ENCODE peak calls at places on chromosomes 6 and 20, in seven cellular contexts. One of them, this sample, is unnamed.

GRCh38 chr20:62080249-62080993 is 14.7 kb upstream of the TAF4 start:
- DNase-seq in endothelial cell: no peak
- DNase-seq in body of pancreas: no peak
- DNase-seq in colonic mucosa: no peak
- DNase-seq in A549: no peak
- DNase-seq in GM13976: no peak
- DNase-seq in RWPE1: no peak
- DNase-seq in this sample: no peak

GRCh38 chr6:21451546-21452013 is 142.0 kb upstream of the SOX4 start:
- DNase-seq in A549: no peak
- DNase-seq in body of pancreas: no peak
- DNase-seq in GM13976: no peak
- DNase-seq in RWPE1: no peak
- DNase-seq in colonic mucosa: no peak
- DNase-seq in endothelial cell: no peak
- DNase-seq in this sample: no peak

GRCh38 chr6:40585218-40585617 is 1.9 kb downstream of the LRFN2 start:
- DNase-seq in A549: no peak
- DNase-seq in body of pancreas: no peak
- DNase-seq in GM13976: no peak
- DNase-seq in RWPE1: no peak
- DNase-seq in colonic mucosa: no peak
- DNase-seq in endothelial cell: no peak
- DNase-seq in this sample: no peak

GRCh38 chr6:14545496-14545895 is 427.9 kb downstream of the CD83 start:
- DNase-seq in RWPE1: no peak
- DNase-seq in colonic mucosa: no peak
- DNase-seq in endothelial cell: no peak
- DNase-seq in A549: no peak
- DNase-seq in body of pancreas: no peak
- DNase-seq in GM13976: no peak
- DNase-seq in this sample: no peak

GRCh38 chr6:140052757-140053729 is 678.6 kb upstream of the CITED2 start:
- DNase-seq in body of pancreas: no peak
- DNase-seq in GM13976: peak
- DNase-seq in colonic mucosa: no peak
- DNase-seq in endothelial cell: peak
- DNase-seq in A549: peak
- DNase-seq in RWPE1: no peak
- DNase-seq in this sample: no peak

GRCh38 chr20:49893242-49894072 is 21.9 kb downstream of the SPATA2 start:
- DNase-seq in A549: no peak
- DNase-seq in colonic mucosa: no peak
- DNase-seq in RWPE1: no peak
- DNase-seq in body of pancreas: no peak
- DNase-seq in GM13976: no peak
- DNase-seq in endothelial cell: no peak
- DNase-seq in this sample: peak

GRCh38 chr6:51472745-51473483 is 614.5 kb downstream of the PKHD1 start:
- DNase-seq in body of pancreas: no peak
- DNase-seq in endothelial cell: no peak
- DNase-seq in colonic mucosa: peak
- DNase-seq in A549: no peak
- DNase-seq in GM13976: no peak
- DNase-seq in RWPE1: peak
- DNase-seq in this sample: no peak

GRCh38 chr6:36985384-36985962 is 523 bp downstream of the MTCH1 start:
- DNase-seq in body of pancreas: peak
- DNase-seq in endothelial cell: no peak
- DNase-seq in GM13976: no peak
- DNase-seq in A549: no peak
- DNase-seq in RWPE1: no peak
- DNase-seq in colonic mucosa: peak
- DNase-seq in this sample: peak

GRCh38 chr6:30782425-30783014 is 38.2 kb upstream of the IER3 start:
- DNase-seq in GM13976: no peak
- DNase-seq in A549: peak
- DNase-seq in RWPE1: peak
- DNase-seq in colonic mucosa: no peak
- DNase-seq in body of pancreas: no peak
- DNase-seq in endothelial cell: no peak
- DNase-seq in this sample: no peak

GRCh38 chr20:51394706-51395105 is 147.8 kb downstream of the NFATC2 start:
- DNase-seq in body of pancreas: no peak
- DNase-seq in A549: no peak
- DNase-seq in RWPE1: no peak
- DNase-seq in endothelial cell: no peak
- DNase-seq in GM13976: no peak
- DNase-seq in colonic mucosa: no peak
- DNase-seq in this sample: no peak

GRCh38 chr6:121106962-121107361 is 227.3 kb downstream of the TBC1D32 start:
- DNase-seq in RWPE1: no peak
- DNase-seq in A549: no peak
- DNase-seq in body of pancreas: no peak
- DNase-seq in GM13976: no peak
- DNase-seq in endothelial cell: no peak
- DNase-seq in colonic mucosa: no peak
- DNase-seq in this sample: no peak

GRCh38 chr6:38640216-38640909 is 634 bp upstream of the BTBD9 start:
- DNase-seq in RWPE1: no peak
- DNase-seq in endothelial cell: no peak
- DNase-seq in A549: no peak
- DNase-seq in colonic mucosa: no peak
- DNase-seq in body of pancreas: peak
- DNase-seq in GM13976: no peak
- DNase-seq in this sample: no peak

GRCh38 chr6:100258752-100259151 is 206.0 kb downstream of the SIM1 start:
- DNase-seq in endothelial cell: no peak
- DNase-seq in RWPE1: no peak
- DNase-seq in A549: no peak
- DNase-seq in GM13976: no peak
- DNase-seq in body of pancreas: no peak
- DNase-seq in colonic mucosa: no peak
- DNase-seq in this sample: no peak

GRCh38 chr6:13992417-13993055 is 67.8 kb downstream of the RNF182 start:
- DNase-seq in RWPE1: peak
- DNase-seq in colonic mucosa: no peak
- DNase-seq in A549: peak
- DNase-seq in GM13976: no peak
- DNase-seq in body of pancreas: no peak
- DNase-seq in endothelial cell: no peak
- DNase-seq in this sample: no peak

GRCh38 chr20:58569211-58570125 is 54.3 kb upstream of the APCDD1L start:
- DNase-seq in colonic mucosa: no peak
- DNase-seq in A549: no peak
- DNase-seq in endothelial cell: no peak
- DNase-seq in body of pancreas: no peak
- DNase-seq in RWPE1: no peak
- DNase-seq in GM13976: no peak
- DNase-seq in this sample: no peak

GRCh38 chr6:137136065-137136464 is 37.4 kb downstream of the IL22RA2 start:
- DNase-seq in RWPE1: no peak
- DNase-seq in GM13976: no peak
- DNase-seq in body of pancreas: no peak
- DNase-seq in endothelial cell: no peak
- DNase-seq in A549: no peak
- DNase-seq in colonic mucosa: no peak
- DNase-seq in this sample: no peak

GRCh38 chr20:3316131-3316530 is 77.1 kb upstream of the SLC4A11 start:
- DNase-seq in GM13976: no peak
- DNase-seq in RWPE1: no peak
- DNase-seq in body of pancreas: no peak
- DNase-seq in A549: no peak
- DNase-seq in endothelial cell: no peak
- DNase-seq in colonic mucosa: peak
- DNase-seq in this sample: no peak

GRCh38 chr6:81682238-81682795 is 70.2 kb downstream of the TENT5A start:
- DNase-seq in endothelial cell: no peak
- DNase-seq in body of pancreas: no peak
- DNase-seq in colonic mucosa: no peak
- DNase-seq in A549: no peak
- DNase-seq in GM13976: no peak
- DNase-seq in RWPE1: no peak
- DNase-seq in this sample: no peak

GRCh38 chr20:34904202-34904621 is 27.8 kb downstream of the ACSS2 start:
- DNase-seq in body of pancreas: no peak
- DNase-seq in RWPE1: no peak
- DNase-seq in GM13976: peak
- DNase-seq in A549: no peak
- DNase-seq in colonic mucosa: no peak
- DNase-seq in endothelial cell: no peak
- DNase-seq in this sample: no peak

GRCh38 chr6:87929843-87930288 is 117.8 kb upstream of the SPACA1 start:
- DNase-seq in GM13976: peak
- DNase-seq in endothelial cell: peak
- DNase-seq in RWPE1: peak
- DNase-seq in colonic mucosa: peak
- DNase-seq in A549: peak
- DNase-seq in body of pancreas: peak
- DNase-seq in this sample: peak

GRCh38 chr6:137801352-137802088 is 65.5 kb upstream of the TNFAIP3 start:
- DNase-seq in endothelial cell: no peak
- DNase-seq in GM13976: no peak
- DNase-seq in colonic mucosa: no peak
- DNase-seq in RWPE1: no peak
- DNase-seq in body of pancreas: no peak
- DNase-seq in A549: no peak
- DNase-seq in this sample: no peak

GRCh38 chr6:122930252-122931180 is 65.5 kb upstream of the CLVS2 start:
- DNase-seq in GM13976: no peak
- DNase-seq in A549: no peak
- DNase-seq in endothelial cell: no peak
- DNase-seq in body of pancreas: no peak
- DNase-seq in RWPE1: no peak
- DNase-seq in colonic mucosa: no peak
- DNase-seq in this sample: no peak

GRCh38 chr20:53869466-53870258 is 200.7 kb downstream of the BCAS1 start:
- DNase-seq in body of pancreas: peak
- DNase-seq in endothelial cell: peak
- DNase-seq in colonic mucosa: peak
- DNase-seq in A549: peak
- DNase-seq in GM13976: peak
- DNase-seq in RWPE1: peak
- DNase-seq in this sample: peak
- TF ChIP-seq CTCF in body of pancreas: peak
- TF ChIP-seq CTCF in endothelial cell: peak
- TF ChIP-seq CTCF in colonic mucosa: peak
- TF ChIP-seq CTCF in A549: peak
- TF ChIP-seq CTCF in GM13976: peak
- TF ChIP-seq CTCF in RWPE1: peak
- TF ChIP-seq CTCF in this sample: peak

GRCh38 chr6:72084992-72085569 is 198.7 kb downstream of the RIMS1 start:
- DNase-seq in GM13976: peak
- DNase-seq in endothelial cell: no peak
- DNase-seq in colonic mucosa: no peak
- DNase-seq in body of pancreas: no peak
- DNase-seq in A549: no peak
- DNase-seq in RWPE1: no peak
- DNase-seq in this sample: no peak
- TF ChIP-seq CTCF in GM13976: peak
- TF ChIP-seq CTCF in endothelial cell: peak
- TF ChIP-seq CTCF in colonic mucosa: no peak
- TF ChIP-seq CTCF in body of pancreas: peak
- TF ChIP-seq CTCF in A549: peak
- TF ChIP-seq CTCF in RWPE1: peak
- TF ChIP-seq CTCF in this sample: peak

DNA sequence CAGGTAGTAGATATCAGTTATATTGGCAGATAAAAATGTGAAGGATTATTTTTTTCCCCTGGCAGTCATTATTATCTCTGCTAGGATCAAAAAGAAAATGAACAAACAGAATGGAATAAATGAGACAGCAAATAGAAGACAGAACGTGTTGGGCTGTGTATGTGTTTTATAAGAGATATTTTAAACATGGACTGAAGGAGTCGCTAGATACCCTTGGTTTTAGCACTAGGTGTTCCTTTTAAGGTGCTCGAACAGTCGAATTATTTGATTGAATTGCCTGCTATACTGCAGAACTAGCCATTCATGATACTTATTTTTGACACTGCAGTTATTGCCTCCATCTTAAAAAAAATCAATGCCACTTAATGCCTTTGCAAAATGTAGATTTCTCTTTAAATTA is 3.7 kb downstream of the GRIK2 start:
- DNase-seq in body of pancreas: no peak
- DNase-seq in endothelial cell: no peak
- DNase-seq in colonic mucosa: no peak
- DNase-seq in A549: peak
- DNase-seq in RWPE1: no peak
- DNase-seq in GM13976: no peak
- DNase-seq in this sample: no peak
- TF ChIP-seq CTCF in body of pancreas: no peak
- TF ChIP-seq CTCF in endothelial cell: no peak
- TF ChIP-seq CTCF in colonic mucosa: no peak
- TF ChIP-seq CTCF in A549: peak
- TF ChIP-seq CTCF in RWPE1: no peak
- TF ChIP-seq CTCF in GM13976: no peak
- TF ChIP-seq CTCF in this sample: no peak

DNA sequence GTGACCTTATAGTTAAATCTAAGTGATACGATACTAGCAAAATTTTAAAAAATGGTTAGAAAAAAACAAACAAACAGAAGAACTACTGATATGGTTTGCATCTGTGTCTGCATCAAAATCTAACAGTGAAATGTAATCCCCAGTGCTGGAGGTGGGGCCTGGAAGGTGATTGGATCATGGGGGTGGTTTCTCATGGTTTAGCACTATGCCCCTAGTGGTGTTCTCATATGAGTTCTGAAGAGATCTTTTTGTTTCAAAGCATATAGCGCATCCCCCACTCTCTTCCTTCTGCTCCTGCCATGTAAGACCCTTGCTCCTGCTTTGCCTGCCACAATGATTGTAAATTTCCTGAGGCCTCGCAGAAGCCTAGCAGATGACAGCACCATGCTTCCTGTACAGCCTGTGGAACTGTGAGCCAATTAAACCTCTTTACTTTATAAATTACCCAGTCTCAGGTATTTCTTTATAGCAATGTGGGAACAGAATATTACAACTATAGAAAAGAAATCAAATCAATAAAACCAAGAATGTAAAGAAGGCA is 5.4 kb downstream of the FBXL4 start:
- DNase-seq in colonic mucosa: no peak
- DNase-seq in endothelial cell: no peak
- DNase-seq in RWPE1: no peak
- DNase-seq in body of pancreas: no peak
- DNase-seq in GM13976: no peak
- DNase-seq in A549: peak
- DNase-seq in this sample: peak
- TF ChIP-seq CTCF in colonic mucosa: no peak
- TF ChIP-seq CTCF in endothelial cell: no peak
- TF ChIP-seq CTCF in RWPE1: no peak
- TF ChIP-seq CTCF in body of pancreas: no peak
- TF ChIP-seq CTCF in GM13976: no peak
- TF ChIP-seq CTCF in A549: no peak
- TF ChIP-seq CTCF in this sample: no peak

This sample was measured in activated CD8-positive, alpha-beta T cell treated with anti-CD3 and anti-CD28 coated beads for 36 hours.